ENCODE peak calls at places on chromosomes 7 and 10, in six cellular contexts. H is kidney epithelial cell; J is naive thymus-derived CD4-positive, alpha-beta T cell; X is upper lobe of right lung; U is stromal cell of bone marrow; R is kidney glomerular epithelial cell. S is an unnamed sample.

GRCh38 chr7:150307129-150307528 is 16.0 kb upstream of the LRRC61 start:
- DNase-seq in H (no peak), J (no peak), X (no peak), R (no peak), U (no peak), S (no peak)

GRCh38 chr7:101615446-101615845 is 13.7 kb downstream of the MYL10 start:
- DNase-seq in J (no peak), R (no peak), U (no peak), X (no peak), H (no peak), S (no peak)

GRCh38 chr10:1444826-1445225 is 292.5 kb downstream of the ADARB2 start:
- DNase-seq in J (no peak), H (no peak), R (no peak), U (no peak), X (no peak), S (no peak)

GRCh38 chr7:4849390-4849789 is 12.4 kb downstream of the PAPOLB start:
- DNase-seq in R (peak), J (peak), H (no peak), U (no peak), X (no peak), S (peak)

GRCh38 chr7:143126146-143126545 is 5.7 kb upstream of the PIP start:
- DNase-seq in R (peak), H (no peak), J (no peak), U (peak), X (no peak), S (no peak)

GRCh38 chr10:109820620-109821405 is 102.5 kb downstream of the XPNPEP1 start:
- DNase-seq in X (no peak), J (no peak), R (no peak), H (no peak), U (no peak), S (no peak)

GRCh38 chr10:122239578-122240257 is 31.4 kb upstream of the BTBD16 start:
- DNase-seq in X (no peak), R (no peak), J (no peak), H (no peak), U (peak), S (no peak)

GRCh38 chr10:36725581-36726520 is 399.5 kb upstream of the ANKRD30A start:
- DNase-seq in U (peak), R (peak), H (peak), X (no peak), J (no peak), S (no peak)

GRCh38 chr7:3482147-3482921 is 181.3 kb downstream of the SDK1 start:
- DNase-seq in X (no peak), H (no peak), U (no peak), R (peak), J (no peak), S (no peak)

GRCh38 chr10:1551636-1552338 is 185.5 kb downstream of the ADARB2 start:
- DNase-seq in H (no peak), X (peak), U (no peak), J (no peak), R (no peak), S (no peak)

GRCh38 chr10:64846706-64847105 is 1325.5 kb downstream of the REEP3 start:
- DNase-seq in X (no peak), H (no peak), U (no peak), J (no peak), R (no peak), S (no peak)

GRCh38 chr10:107733328-107733727 is 568.8 kb upstream of the SORCS1 start:
- DNase-seq in R (no peak), U (no peak), X (no peak), H (no peak), J (no peak), S (no peak)

GRCh38 chr7:108492742-108493141 is 33.2 kb downstream of the PNPLA8 start:
- DNase-seq in J (no peak), R (no peak), X (no peak), U (no peak), H (peak), S (no peak)

GRCh38 chr10:99540673-99541531 is 8.2 kb downstream of the NKX2-3 start:
- DNase-seq in X (peak), R (no peak), U (no peak), J (no peak), H (no peak), S (no peak)

GRCh38 chr10:44756235-44756634 is 154.9 kb upstream of the TMEM72 start:
- DNase-seq in R (peak), H (peak), X (no peak), U (peak), J (no peak), S (no peak)

GRCh38 chr7:32073533-32073932 is 3.3 kb upstream of the PDE1C start:
- DNase-seq in U (no peak), H (no peak), J (no peak), X (no peak), R (no peak), S (no peak)

S was measured in frontal cortex.